ENCODE peak calls at places on chromosomes 13 and 19, in five cellular contexts. One of them, this sample, is unnamed.

GRCh38 chr13:50676602-50677001 is 166.9 kb downstream of the DLEU7 start:
- DNase-seq in natural killer cell: no peak
- DNase-seq in endothelial cell: no peak
- DNase-seq in uterus: no peak
- DNase-seq in AG04449: peak
- DNase-seq in this sample: no peak

GRCh38 chr13:46751811-46752635 is 44.9 kb downstream of the ESD start:
- DNase-seq in uterus: no peak
- DNase-seq in AG04449: peak
- DNase-seq in natural killer cell: peak
- DNase-seq in endothelial cell: no peak
- DNase-seq in this sample: peak

GRCh38 chr13:111508902-111509509 is 188.6 kb downstream of the TEX29 start:
- DNase-seq in AG04449: no peak
- DNase-seq in natural killer cell: no peak
- DNase-seq in uterus: no peak
- DNase-seq in endothelial cell: no peak
- DNase-seq in this sample: no peak

GRCh38 chr13:21849323-21849722 is 178.4 kb downstream of the FGF9 start:
- DNase-seq in natural killer cell: no peak
- DNase-seq in AG04449: no peak
- DNase-seq in endothelial cell: peak
- DNase-seq in uterus: no peak
- DNase-seq in this sample: no peak

GRCh38 chr19:58059681-58060080 is 599 bp downstream of the ZNF135 start:
- DNase-seq in endothelial cell: no peak
- DNase-seq in uterus: no peak
- DNase-seq in AG04449: no peak
- DNase-seq in natural killer cell: no peak
- DNase-seq in this sample: no peak

GRCh38 chr19:30559446-30559845 is 187.3 kb downstream of the ZNF536 start:
- DNase-seq in natural killer cell: no peak
- DNase-seq in AG04449: no peak
- DNase-seq in uterus: no peak
- DNase-seq in endothelial cell: no peak
- DNase-seq in this sample: no peak

GRCh38 chr13:102045713-102046112 is 356.1 kb downstream of the FGF14 start:
- DNase-seq in AG04449: no peak
- DNase-seq in uterus: no peak
- DNase-seq in endothelial cell: no peak
- DNase-seq in natural killer cell: no peak
- DNase-seq in this sample: no peak

GRCh38 chr13:70729369-70729768 is 621.1 kb upstream of the KLHL1 start:
- DNase-seq in uterus: no peak
- DNase-seq in AG04449: no peak
- DNase-seq in natural killer cell: no peak
- DNase-seq in endothelial cell: no peak
- DNase-seq in this sample: no peak

GRCh38 chr13:38213307-38213706 is 136.3 kb upstream of the UFM1 start:
- DNase-seq in AG04449: no peak
- DNase-seq in natural killer cell: no peak
- DNase-seq in uterus: no peak
- DNase-seq in endothelial cell: no peak
- DNase-seq in this sample: no peak

GRCh38 chr19:19740755-19741154 is 7.8 kb upstream of the ZNF14 start:
- DNase-seq in uterus: no peak
- DNase-seq in natural killer cell: no peak
- DNase-seq in endothelial cell: no peak
- DNase-seq in AG04449: no peak
- DNase-seq in this sample: no peak

GRCh38 chr13:27171244-27171829 is at the start of gene USP12:
- DNase-seq in endothelial cell: no peak
- DNase-seq in natural killer cell: no peak
- DNase-seq in uterus: no peak
- DNase-seq in AG04449: no peak
- DNase-seq in this sample: no peak

GRCh38 chr19:4010808-4011110 is 3.2 kb downstream of the PIAS4 start:
- DNase-seq in endothelial cell: no peak
- DNase-seq in natural killer cell: no peak
- DNase-seq in uterus: no peak
- DNase-seq in AG04449: no peak
- DNase-seq in this sample: no peak

GRCh38 chr13:51793570-51794273 is 10.2 kb downstream of the DHRS12 start:
- DNase-seq in AG04449: peak
- DNase-seq in endothelial cell: no peak
- DNase-seq in uterus: no peak
- DNase-seq in natural killer cell: no peak
- DNase-seq in this sample: peak

GRCh38 chr13:73335226-73335625 is 276.4 kb downstream of the KLF5 start:
- DNase-seq in uterus: no peak
- DNase-seq in AG04449: peak
- DNase-seq in natural killer cell: no peak
- DNase-seq in endothelial cell: no peak
- DNase-seq in this sample: no peak

GRCh38 chr19:15432018-15432494 is 13.3 kb upstream of the AKAP8L start:
- DNase-seq in AG04449: no peak
- DNase-seq in natural killer cell: no peak
- DNase-seq in endothelial cell: no peak
- DNase-seq in uterus: no peak
- DNase-seq in this sample: no peak

GRCh38 chr13:65417953-65418352 is 1812.2 kb downstream of the PCDH9 start:
- DNase-seq in endothelial cell: no peak
- DNase-seq in AG04449: no peak
- DNase-seq in natural killer cell: no peak
- DNase-seq in uterus: no peak
- DNase-seq in this sample: no peak
- TF ChIP-seq CTCF in endothelial cell: no peak
- TF ChIP-seq CTCF in AG04449: no peak
- TF ChIP-seq CTCF in natural killer cell: no peak
- TF ChIP-seq CTCF in uterus: no peak
- TF ChIP-seq CTCF in this sample: no peak

GRCh38 chr19:1324249-1324791 is 38.6 kb downstream of the EFNA2 start:
- DNase-seq in uterus: no peak
- DNase-seq in endothelial cell: no peak
- DNase-seq in natural killer cell: no peak
- DNase-seq in AG04449: no peak
- DNase-seq in this sample: no peak
- TF ChIP-seq CTCF in uterus: no peak
- TF ChIP-seq CTCF in endothelial cell: no peak
- TF ChIP-seq CTCF in natural killer cell: no peak
- TF ChIP-seq CTCF in AG04449: no peak
- TF ChIP-seq CTCF in this sample: no peak

GRCh38 chr19:6738726-6739389 is 622 bp upstream of the TRIP10 start:
- DNase-seq in AG04449: no peak
- DNase-seq in endothelial cell: peak
- DNase-seq in natural killer cell: no peak
- DNase-seq in uterus: peak
- DNase-seq in this sample: no peak
- TF ChIP-seq CTCF in AG04449: no peak
- TF ChIP-seq CTCF in endothelial cell: no peak
- TF ChIP-seq CTCF in natural killer cell: peak
- TF ChIP-seq CTCF in uterus: no peak
- TF ChIP-seq CTCF in this sample: no peak

GRCh38 chr13:44876782-44877324 is 112.4 kb downstream of the NUFIP1 start:
- DNase-seq in endothelial cell: peak
- DNase-seq in AG04449: no peak
- DNase-seq in natural killer cell: no peak
- DNase-seq in uterus: no peak
- DNase-seq in this sample: no peak
- TF ChIP-seq CTCF in endothelial cell: peak
- TF ChIP-seq CTCF in AG04449: peak
- TF ChIP-seq CTCF in natural killer cell: no peak
- TF ChIP-seq CTCF in uterus: no peak
- TF ChIP-seq CTCF in this sample: peak

DNA sequence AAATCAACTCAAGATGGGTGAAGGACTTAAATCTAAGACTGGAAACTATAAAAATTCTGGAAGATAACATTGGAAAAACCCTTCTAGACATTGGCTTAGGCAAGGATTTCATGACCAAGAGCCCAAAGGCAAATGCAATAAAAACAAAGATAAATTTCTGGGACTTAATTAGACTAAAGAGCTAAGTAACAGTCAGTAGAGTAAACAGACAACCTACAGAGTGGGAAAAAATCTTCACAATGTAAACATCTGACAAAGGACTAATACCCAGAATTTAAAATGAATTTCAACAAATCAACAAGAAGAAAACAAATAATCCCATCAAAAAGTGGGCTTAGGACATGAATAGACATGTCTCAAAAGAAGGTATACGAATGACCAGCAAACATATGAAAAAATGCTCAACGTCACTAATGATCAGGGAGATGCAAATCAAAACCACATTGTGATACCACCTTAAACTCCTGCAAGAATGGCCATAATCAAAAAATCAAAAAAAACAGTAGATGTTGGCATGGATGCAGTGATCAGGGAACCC is 6.3 kb upstream of the RFX1 start:
- DNase-seq in AG04449: no peak
- DNase-seq in uterus: no peak
- DNase-seq in endothelial cell: no peak
- DNase-seq in natural killer cell: no peak
- DNase-seq in this sample: no peak
- TF ChIP-seq CTCF in AG04449: no peak
- TF ChIP-seq CTCF in uterus: no peak
- TF ChIP-seq CTCF in endothelial cell: no peak
- TF ChIP-seq CTCF in natural killer cell: no peak
- TF ChIP-seq CTCF in this sample: no peak